ENCODE peak calls at places on chromosomes 5 and 9, in ten cellular contexts. A is SIG-M5; T is ELR; C is foreskin fibroblast; U is T-helper 22 cell; B is activated naive CD8-positive, alpha-beta T cell treated with anti-CD3 and anti-CD28 coated beads, Interleukin-2, amount 50 U/mL, for 24 hours; K is endothelial cell; I is posterior cingulate gyrus; J is activated T-cell treated with anti-CD3 and anti-CD28 coated beads, Interleukin-2, amount 50 U/mL, for 72 hours; Y is NCI-H2081 treated with DMSO at 0.1 percent for 48 hours. O is an unnamed sample.

GRCh38 chr9:32551491-32552049 is 557 bp upstream of the SMIM27 start:
- DNase-seq in K (peak), I (peak), B (peak), C (peak), U (no peak), Y (no peak), A (no peak), J (peak), T (peak), O (peak)

GRCh38 chr5:14753292-14753691 is 88.8 kb downstream of the OTULIN start:
- DNase-seq in A (no peak), B (no peak), J (no peak), C (no peak), T (no peak), K (no peak), U (no peak), I (no peak), Y (no peak), O (no peak)

GRCh38 chr9:137222190-137223077 is at the start of gene RNF208:
- DNase-seq in A (no peak), K (no peak), C (peak), U (no peak), I (peak), T (peak), B (no peak), J (no peak), Y (no peak), O (no peak)

GRCh38 chr5:53739111-53739510 is 178.7 kb downstream of the NDUFS4 start:
- DNase-seq in T (no peak), K (no peak), B (no peak), U (no peak), J (no peak), I (no peak), A (no peak), C (no peak), Y (no peak), O (no peak)

GRCh38 chr5:76785493-76785892 is 33.3 kb upstream of the F2RL1 start:
- DNase-seq in B (no peak), Y (no peak), J (no peak), U (no peak), T (peak), K (no peak), C (peak), A (no peak), I (no peak), O (no peak)

GRCh38 chr5:178577944-178578343 is 12.2 kb downstream of the COL23A1 start:
- DNase-seq in Y (no peak), A (no peak), B (no peak), T (no peak), K (no peak), I (no peak), C (no peak), U (no peak), J (no peak), O (no peak)

GRCh38 chr9:37954581-37954981 is 50.7 kb upstream of the SLC25A51 start:
- DNase-seq in K (no peak), T (no peak), Y (no peak), I (no peak), B (no peak), U (no peak), C (no peak), A (no peak), J (peak), O (no peak)

GRCh38 chr9:94903961-94904421 is 177.5 kb downstream of the AOPEP start:
- DNase-seq in K (no peak), I (no peak), Y (no peak), U (no peak), J (no peak), A (no peak), C (peak), B (no peak), T (peak), O (no peak)

GRCh38 chr9:138044485-138045383 is 167.2 kb downstream of the CACNA1B start:
- DNase-seq in K (no peak), Y (no peak), I (peak), A (no peak), C (no peak), B (no peak), J (no peak), U (no peak), T (no peak), O (no peak)

GRCh38 chr9:89905628-89906338 is 301.0 kb downstream of the GADD45G start:
- DNase-seq in T (no peak), C (no peak), A (no peak), Y (no peak), U (no peak), I (no peak), K (no peak), B (no peak), J (no peak), O (no peak)

GRCh38 chr9:121731919-121732318 is 80.5 kb downstream of the DAB2IP start:
- DNase-seq in C (peak), A (no peak), Y (no peak), K (no peak), B (no peak), U (no peak), T (no peak), I (no peak), J (no peak), O (no peak)

GRCh38 chr9:89022071-89022721 is 30.9 kb downstream of the S1PR3 start:
- DNase-seq in J (no peak), C (no peak), B (no peak), Y (no peak), U (no peak), I (no peak), A (no peak), K (no peak), T (no peak), O (no peak)

GRCh38 chr5:91499943-91500531 is 116.9 kb upstream of the ARRDC3 start:
- DNase-seq in C (peak), U (no peak), A (peak), K (no peak), T (peak), J (no peak), B (no peak), I (no peak), Y (no peak), O (no peak)

GRCh38 chr9:116697341-116697740 is 10.2 kb downstream of the TRIM32 start:
- DNase-seq in B (no peak), U (no peak), I (no peak), A (no peak), Y (no peak), C (peak), K (no peak), J (no peak), T (peak), O (no peak)

GRCh38 chr5:127871448-127872153 is 168.4 kb downstream of the CCDC192 start:
- DNase-seq in A (no peak), Y (no peak), B (no peak), J (no peak), T (no peak), I (no peak), K (no peak), C (peak), U (no peak), O (no peak)